ENCODE peak calls at places on chromosome 20, in ten cellular contexts. Q is AG04449; E is GM12865; Y is right lobe of liver; Z is stimulated activated naive B cell treated with anti-CD40 and anti-IgM and Interleukin-4, amounts not matched to agents 10 μg/mL and 1 μg/mL and 100 μg/mL, for 72 hours; J is epithelial cell of esophagus; V is stimulated activated CD4-positive, alpha-beta T cell treated with anti-CD3 and anti-CD28 coated beads, TNF-alpha, amount 100 ng/mL, for 4 hours; S is progenitor cell of endocrine pancreas; P is CD8-positive, alpha-beta memory T cell; D is NCI-H1417. B is an unnamed sample.

GRCh38 chr20:24773751-24774201 is 175.3 kb upstream of the CST7 start:
- DNase-seq in P (no peak), Q (peak), Y (no peak), V (no peak), E (peak), D (no peak), S (no peak), Z (no peak), J (peak), B (no peak)

GRCh38 chr20:45370571-45371204 is 7.4 kb downstream of the TP53TG5 start:
- DNase-seq in Z (no peak), V (no peak), P (no peak), E (no peak), Y (no peak), J (no peak), Q (no peak), S (no peak), D (no peak), B (no peak)

GRCh38 chr20:39850236-39850635 is 838.8 kb downstream of the MAFB start:
- DNase-seq in D (no peak), P (no peak), V (no peak), S (no peak), J (no peak), Y (no peak), Q (no peak), E (no peak), Z (no peak), B (no peak)

GRCh38 chr20:2914160-2914559 is 40.9 kb downstream of the PTPRA start:
- DNase-seq in Q (no peak), Y (no peak), S (no peak), E (peak), D (peak), V (no peak), J (peak), Z (no peak), P (no peak), B (no peak)

GRCh38 chr20:658202-658601 is 5.2 kb upstream of the SRXN1 start:
- DNase-seq in E (no peak), V (no peak), D (no peak), J (no peak), P (no peak), Z (no peak), Y (peak), S (no peak), Q (no peak), B (no peak)

GRCh38 chr20:41330343-41330720 is 10.3 kb upstream of the LPIN3 start:
- DNase-seq in D (no peak), J (peak), E (no peak), S (no peak), P (no peak), Q (no peak), Z (no peak), V (no peak), Y (no peak), B (no peak)

GRCh38 chr20:31663838-31664695 is 26.4 kb downstream of the COX4I2 start:
- DNase-seq in J (no peak), Z (no peak), E (no peak), D (peak), Y (peak), P (no peak), Q (no peak), S (peak), V (no peak), B (no peak)

GRCh38 chr20:51383891-51384510 is 158.5 kb downstream of the NFATC2 start:
- DNase-seq in Z (no peak), D (no peak), S (no peak), V (no peak), P (no peak), Q (no peak), J (peak), Y (no peak), E (no peak), B (no peak)

GRCh38 chr20:53138454-53139291 is 166.5 kb downstream of the TSHZ2 start:
- DNase-seq in S (no peak), V (no peak), Q (no peak), E (peak), P (no peak), D (no peak), Z (no peak), J (no peak), Y (no peak), B (no peak)

GRCh38 chr20:8388707-8389106 is 256.6 kb downstream of the PLCB1 start:
- DNase-seq in D (no peak), Z (no peak), S (no peak), V (no peak), J (no peak), Y (no peak), E (no peak), P (no peak), Q (no peak), B (no peak)

GRCh38 chr20:57214948-57215347 is 51.5 kb downstream of the BMP7 start:
- DNase-seq in Q (no peak), E (no peak), S (no peak), V (no peak), J (no peak), Y (no peak), Z (no peak), D (no peak), P (no peak), B (no peak)

GRCh38 chr20:21693322-21693721 is 12.1 kb upstream of the PAX1 start:
- DNase-seq in E (peak), J (no peak), Q (no peak), P (no peak), Z (no peak), D (peak), V (no peak), Y (no peak), S (no peak), B (no peak)

GRCh38 chr20:38165089-38165965 is at the start of gene TGM2:
- DNase-seq in E (peak), Y (peak), Q (no peak), P (peak), S (peak), J (peak), Z (peak), D (peak), V (peak), B (peak)

GRCh38 chr20:62793757-62794006 is 2.6 kb upstream of the MRGBP start:
- DNase-seq in E (no peak), S (no peak), Y (no peak), J (no peak), P (no peak), Q (no peak), V (no peak), Z (no peak), D (no peak), B (no peak)

GRCh38 chr20:38073307-38074010 is 39.9 kb downstream of the RPRD1B start:
- DNase-seq in Z (no peak), J (peak), D (peak), V (no peak), P (no peak), Y (no peak), Q (peak), S (no peak), E (peak), B (no peak)

GRCh38 chr20:3808141-3808479 is 12.0 kb downstream of the CDC25B start:
- DNase-seq in V (no peak), Z (no peak), Q (peak), D (peak), Y (peak), E (no peak), J (peak), S (no peak), P (no peak), B (no peak)

GRCh38 chr20:51363378-51363777 is 179.1 kb downstream of the NFATC2 start:
- DNase-seq in V (no peak), D (no peak), P (no peak), Y (no peak), S (no peak), Q (no peak), Z (no peak), E (peak), J (no peak), B (no peak)

GRCh38 chr20:7161690-7162089 is 394.2 kb downstream of the BMP2 start:
- DNase-seq in Z (no peak), D (peak), P (no peak), E (no peak), Y (no peak), Q (no peak), V (no peak), S (no peak), J (peak), B (no peak)

GRCh38 chr20:51562334-51563140 is 20.0 kb upstream of the NFATC2 start:
- DNase-seq in J (peak), Z (no peak), Q (peak), E (no peak), Y (peak), D (peak), S (peak), V (no peak), P (no peak), B (peak)

GRCh38 chr20:14879020-14879697 is 541.7 kb upstream of the FLRT3 start:
- DNase-seq in J (peak), S (no peak), Q (peak), Z (no peak), D (peak), V (no peak), Y (no peak), E (peak), P (no peak), B (no peak)

GRCh38 chr20:22584630-22584921 is 204 bp upstream of the FOXA2 start:
- DNase-seq in Q (no peak), J (peak), D (peak), Z (no peak), S (peak), P (no peak), E (no peak), V (no peak), Y (peak), B (no peak)

GRCh38 chr20:21513881-21514540 is at the start of gene NKX2-2:
- DNase-seq in J (no peak), Q (no peak), E (no peak), S (no peak), Y (no peak), Z (no peak), D (peak), P (no peak), V (no peak), B (no peak)

GRCh38 chr20:39474829-39475228 is 512.7 kb downstream of the DHX35 start:
- DNase-seq in Z (no peak), P (no peak), J (no peak), Y (no peak), D (no peak), Q (no peak), V (no peak), E (no peak), S (no peak), B (no peak)

GRCh38 chr20:49452011-49452482 is 30.4 kb downstream of the KCNB1 start:
- DNase-seq in Q (no peak), S (no peak), V (no peak), P (no peak), J (no peak), Z (no peak), E (no peak), Y (peak), D (no peak), B (no peak)

GRCh38 chr20:48831702-48832422 is 4.1 kb upstream of the PREX1 start:
- DNase-seq in J (peak), D (no peak), Z (no peak), V (no peak), P (no peak), E (no peak), Q (no peak), S (no peak), Y (peak), B (no peak)

GRCh38 chr20:45311589-45312211 is 3.6 kb upstream of the MATN4 start:
- DNase-seq in Z (peak), Y (peak), S (peak), V (peak), Q (no peak), D (peak), P (peak), E (peak), J (peak), B (peak)

GRCh38 chr20:13396036-13396435 is 175.0 kb downstream of the ISM1 start:
- DNase-seq in Z (no peak), E (no peak), Q (peak), J (no peak), Y (no peak), V (no peak), D (no peak), S (no peak), P (no peak), B (no peak)

GRCh38 chr20:37389241-37389747 is 43.4 kb downstream of the SRC start:
- DNase-seq in Y (peak), Q (no peak), S (no peak), J (no peak), P (no peak), Z (no peak), V (no peak), D (no peak), E (no peak), B (no peak)

GRCh38 chr20:50713677-50714101 is 17.7 kb upstream of the PARD6B start:
- DNase-seq in V (no peak), Q (no peak), D (no peak), Y (no peak), E (no peak), J (peak), P (no peak), Z (no peak), S (no peak), B (no peak)

GRCh38 chr20:23019403-23019802 is 15.7 kb upstream of the SSTR4 start:
- DNase-seq in Z (no peak), V (no peak), Q (no peak), E (no peak), S (no peak), P (no peak), J (no peak), Y (no peak), D (peak), B (no peak)

GRCh38 chr20:47164076-47164634 is 192.3 kb downstream of the ZMYND8 start:
- DNase-seq in P (no peak), V (no peak), Y (no peak), D (no peak), Z (no peak), S (no peak), Q (no peak), J (no peak), E (no peak), B (no peak)

GRCh38 chr20:23782366-23782983 is 31.7 kb upstream of the CST1 start:
- DNase-seq in E (peak), Z (no peak), Q (no peak), V (no peak), P (no peak), Y (no peak), J (peak), S (no peak), D (peak), B (no peak)

GRCh38 chr20:58010186-58010585 is 218.3 kb downstream of the ANKRD60 start:
- DNase-seq in Q (no peak), Z (no peak), E (no peak), V (no peak), D (no peak), Y (no peak), J (no peak), S (no peak), P (no peak), B (no peak)

GRCh38 chr20:21981607-21982344 is 276.3 kb downstream of the PAX1 start:
- DNase-seq in P (no peak), D (no peak), Q (no peak), J (no peak), E (no peak), S (no peak), Y (peak), Z (no peak), V (no peak), B (no peak)

GRCh38 chr20:62739067-62739466 is 30.4 kb downstream of the NTSR1 start:
- DNase-seq in Z (no peak), J (no peak), Y (peak), D (no peak), E (no peak), V (no peak), S (no peak), P (no peak), Q (no peak), B (no peak)

GRCh38 chr20:23118144-23118543 is 32.0 kb upstream of the CD93 start:
- DNase-seq in J (no peak), P (no peak), Y (no peak), D (no peak), Z (no peak), S (no peak), Q (no peak), V (no peak), E (peak), B (no peak)

GRCh38 chr20:61979701-61980635 is 85.7 kb downstream of the TAF4 start:
- DNase-seq in D (no peak), P (no peak), S (no peak), Y (no peak), Q (no peak), E (no peak), J (no peak), Z (no peak), V (no peak), B (no peak)

GRCh38 chr20:23048283-23049200 is 930 bp downstream of the THBD start:
- DNase-seq in J (peak), D (peak), Q (no peak), Y (peak), S (peak), P (no peak), V (no peak), E (no peak), Z (peak), B (no peak)

B was measured in activated T-cell treated with anti-CD3 and anti-CD28 coated beads, Interleukin-2, amount 50 U/mL, for 1 hour.